ENCODE peak calls at places on chromosome 20, in ten cellular contexts. T is naive thymus-derived CD4-positive, alpha-beta T cell; D is Peyer's patch; V is dorsolateral prefrontal cortex; M is CD8-positive, alpha-beta memory T cell; J is fibroblast of lung; S is lung; X is right cardiac atrium; F is mammary epithelial cell; N is choroid plexus epithelial cell. P is an unnamed sample.

GRCh38 chr20:25209911-25210310 is 14.4 kb downstream of the ENTPD6 start:
- DNase-seq in F (no peak), J (no peak), S (no peak), N (no peak), T (no peak), V (no peak), D (peak; percentile 40), X (no peak), M (no peak), P (no peak)

GRCh38 chr20:24658920-24659660 is 189.7 kb downstream of the SYNDIG1 start:
- DNase-seq in N (no peak), T (no peak), M (no peak), X (peak; percentile 64), D (no peak), V (peak; percentile 45), S (no peak), F (no peak), J (no peak), P (no peak)

GRCh38 chr20:25738198-25738597 is 41.5 kb upstream of the ZNF337 start:
- DNase-seq in S (no peak), T (no peak), V (no peak), N (peak; percentile 55), X (no peak), J (peak; percentile 8), D (no peak), F (peak; percentile 69), M (no peak), P (peak; percentile 31)

GRCh38 chr20:19415786-19416185 is 203.3 kb downstream of the SLC24A3 start:
- DNase-seq in N (no peak), F (no peak), X (no peak), D (no peak), J (no peak), T (no peak), S (no peak), M (no peak), V (no peak), P (no peak)

GRCh38 chr20:20551409-20551808 is 161.0 kb downstream of the RALGAPA2 start:
- DNase-seq in D (no peak), X (no peak), N (no peak), V (no peak), J (no peak), F (no peak), M (no peak), T (no peak), S (no peak), P (no peak)

GRCh38 chr20:36544134-36545018 is 3.1 kb downstream of the MYL9 start:
- DNase-seq in V (no peak), D (no peak), S (peak; percentile 80), N (peak; percentile 33), M (no peak), X (peak; percentile 82), T (no peak), J (peak; percentile 63), F (peak; percentile 40), P (peak; percentile 82)

GRCh38 chr20:5080384-5080877 is 39.3 kb downstream of the PCNA start:
- DNase-seq in S (peak; percentile 70), M (no peak), V (no peak), N (peak; percentile 77), J (peak; percentile 69), T (no peak), F (no peak), X (peak; percentile 82), D (peak; percentile 63), P (peak; percentile 69)

GRCh38 chr20:40525356-40525755 is 163.7 kb downstream of the MAFB start:
- DNase-seq in M (no peak), T (no peak), N (peak; percentile 70), D (no peak), J (peak; percentile 86), F (no peak), V (no peak), S (no peak), X (no peak), P (peak; percentile 68)

DNA sequence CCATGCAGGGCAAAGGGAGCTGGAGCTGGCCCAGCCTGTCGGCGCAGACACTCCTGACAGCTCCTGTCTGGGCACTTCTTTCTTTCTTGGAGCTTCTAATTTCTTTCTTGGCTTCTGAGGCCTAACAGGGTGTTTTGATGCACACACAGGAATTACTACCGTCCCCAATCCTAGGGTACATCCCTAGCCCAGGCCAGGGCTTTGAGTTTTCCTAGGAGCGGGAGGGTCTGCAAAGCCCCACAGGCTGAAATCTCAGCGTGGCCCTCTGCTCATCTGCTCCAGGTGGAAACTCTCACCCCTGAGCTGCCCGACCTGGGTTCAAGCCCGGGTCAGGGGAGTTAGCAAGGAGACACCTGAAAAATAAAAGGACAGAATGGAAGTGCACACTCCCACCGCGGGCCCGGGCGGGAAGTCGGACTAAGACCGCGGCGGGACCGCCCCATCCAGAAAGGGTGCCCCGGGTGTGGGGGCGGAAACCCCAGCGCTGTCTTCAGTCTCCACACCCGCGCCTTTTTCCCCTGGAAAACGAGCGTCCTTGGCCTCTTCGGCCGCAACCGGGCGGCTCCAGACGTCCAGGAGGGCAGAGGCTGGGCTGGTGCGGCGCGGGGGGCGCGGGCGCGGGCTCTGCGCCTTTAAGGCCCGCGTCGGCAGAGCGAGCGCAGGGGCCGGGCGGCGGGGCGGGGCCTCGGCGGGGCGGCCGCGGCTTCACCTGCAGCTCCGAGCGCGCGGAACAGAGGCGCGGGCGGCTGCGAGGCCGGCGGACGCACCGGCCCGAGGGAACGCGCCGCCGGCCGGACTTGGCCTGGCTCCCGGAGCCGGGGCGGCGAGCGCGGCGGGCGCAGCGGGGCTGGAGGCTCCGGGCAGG is at the start of gene CDH4:
- DNase-seq in T (no peak), M (no peak), N (peak; percentile 21), J (peak; percentile 19), D (no peak), F (peak; percentile 53), V (peak; percentile 12), X (no peak), S (no peak), P (no peak)
- H3K4me3 ChIP-seq in T (no peak within 1 kb of the TSS), M (no peak within 1 kb of the TSS), N (peak within 1 kb of the TSS; percentile 55), J (peak within 1 kb of the TSS; percentile 42), D (no peak within 1 kb of the TSS), F (peak within 1 kb of the TSS; percentile 41), V (peak within 1 kb of the TSS; percentile 56), X (peak within 1 kb of the TSS; percentile 55), S (no peak within 1 kb of the TSS), P (peak within 1 kb of the TSS; percentile 40)

GRCh38 chr20:49483018-49483705 is 694 bp upstream of the KCNB1 start:
- DNase-seq in F (no peak), V (no peak), M (no peak), N (no peak), J (no peak), D (no peak), S (no peak), X (no peak), T (no peak), P (no peak)
- H3K4me3 ChIP-seq in F (no peak overlapping the region), V (peak overlapping the region; percentile 60), M (no peak overlapping the region), N (no peak overlapping the region), J (no peak overlapping the region), D (no peak overlapping the region), S (no peak overlapping the region), X (peak overlapping the region; percentile 58), T (no peak overlapping the region), P (no peak overlapping the region)

GRCh38 chr20:50723672-50724071 is 7.7 kb upstream of the PARD6B start:
- DNase-seq in S (no peak), F (no peak), D (no peak), N (no peak), X (no peak), T (no peak), V (no peak), J (no peak), M (no peak), P (no peak)

GRCh38 chr20:50725722-50726000 is 5.7 kb upstream of the PARD6B start:
- DNase-seq in J (no peak), N (no peak), D (no peak), M (no peak), X (no peak), T (no peak), S (no peak), F (no peak), V (no peak), P (no peak)

GRCh38 chr20:50724112-50724724 is 7.2 kb upstream of the PARD6B start:
- DNase-seq in T (no peak), D (peak; percentile 3), J (no peak), S (no peak), F (no peak), N (no peak), M (no peak), X (no peak), V (no peak), P (no peak)

GRCh38 chr20:50726955-50727791 is 4.2 kb upstream of the PARD6B start:
- DNase-seq in X (no peak), M (no peak), D (no peak), J (no peak), F (no peak), V (no peak), S (no peak), N (no peak), T (no peak), P (peak; percentile 35)

GRCh38 chr20:50724851-50725721 is 6.3 kb upstream of the PARD6B start:
- DNase-seq in J (peak; percentile 84), F (peak; percentile 98), T (no peak), S (peak; percentile 73), N (peak; percentile 93), D (no peak), X (peak; percentile 60), V (peak; percentile 71), M (no peak), P (peak; percentile 95)
- H3K4me3 ChIP-seq in J (no peak overlapping the region), F (no peak overlapping the region), T (no peak overlapping the region), S (no peak overlapping the region), N (no peak overlapping the region), D (no peak overlapping the region), X (no peak overlapping the region), V (no peak overlapping the region), M (no peak overlapping the region), P (no peak overlapping the region)

GRCh38 chr20:43999848-44000247 is 85.2 kb downstream of the TOX2 start:
- DNase-seq in J (no peak), N (no peak), X (no peak), D (no peak), F (no peak), S (no peak), T (no peak), M (no peak), V (no peak), P (no peak)

GRCh38 chr20:44003609-44004008 is 89.0 kb downstream of the TOX2 start:
- DNase-seq in X (no peak), F (no peak), N (no peak), M (no peak), V (no peak), J (no peak), T (no peak), S (no peak), D (no peak), P (no peak)

GRCh38 chr20:44002861-44003260 is 88.2 kb downstream of the TOX2 start:
- DNase-seq in T (no peak), N (no peak), J (no peak), V (no peak), F (no peak), S (no peak), X (no peak), D (no peak), M (no peak), P (no peak)

GRCh38 chr20:44004306-44004915 is 89.8 kb downstream of the TOX2 start:
- DNase-seq in S (no peak), J (no peak), M (no peak), V (no peak), T (no peak), F (no peak), D (no peak), N (no peak), X (no peak), P (no peak)

DNA sequence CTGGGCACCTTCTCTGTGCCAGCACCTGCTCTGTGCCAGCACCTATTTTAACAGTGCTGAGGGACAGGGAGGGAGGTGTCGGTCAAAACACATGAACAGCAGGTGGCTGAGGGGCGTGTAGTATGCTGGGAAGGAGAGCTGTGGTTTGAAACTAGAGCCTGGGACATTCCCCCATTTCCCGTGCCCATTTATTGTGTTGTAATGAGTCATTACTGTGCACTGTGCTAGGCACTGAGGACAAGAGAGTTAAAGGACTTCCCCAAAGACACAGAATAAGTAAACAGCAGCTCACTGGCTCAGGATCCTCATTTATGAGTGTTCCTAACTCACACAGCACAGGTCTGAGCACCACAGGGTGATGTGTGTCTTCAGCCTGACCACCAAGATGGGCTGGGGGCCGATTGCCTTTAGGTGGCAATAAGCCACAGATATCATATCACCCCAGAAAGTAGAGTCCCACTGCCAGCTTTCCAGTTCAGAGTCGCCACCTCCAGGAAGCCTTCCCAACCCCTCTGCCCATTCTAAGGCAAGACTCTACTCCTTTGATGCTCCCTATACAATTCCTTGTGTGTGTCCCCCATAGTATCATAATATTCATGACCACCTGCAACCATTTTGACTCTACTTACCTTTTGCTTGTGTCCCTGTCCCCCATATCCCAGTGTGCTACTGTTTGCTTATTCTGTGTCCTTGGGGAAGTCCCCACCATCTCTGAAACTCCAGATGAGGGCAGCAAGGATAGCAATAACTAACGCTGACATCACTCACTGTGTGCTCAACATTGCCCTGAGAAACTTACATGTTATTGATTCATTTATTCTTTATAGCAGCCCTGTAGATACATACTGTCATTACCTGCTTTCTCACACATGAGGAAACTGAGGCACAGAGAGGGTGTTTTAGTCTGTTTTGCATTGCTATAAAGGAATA is 87.3 kb downstream of the TOX2 start:
- DNase-seq in T (no peak), X (no peak), M (no peak), J (no peak), F (no peak), D (no peak), V (no peak), N (no peak), S (no peak), P (no peak)
- H3K4me3 ChIP-seq in T (no peak overlapping the region), X (no peak overlapping the region), M (no peak overlapping the region), J (no peak overlapping the region), F (no peak overlapping the region), D (no peak overlapping the region), V (no peak overlapping the region), N (no peak overlapping the region), S (no peak overlapping the region), P (no peak overlapping the region)

P was measured in fibroblast of mammary gland.